ENCODE peak calls at places on chromosomes 4 and X, in five cellular contexts. Y, V, P, G and R are unnamed samples.
A peak's percentile ranks its signal among the peaks of the same experiment; 100 is the strongest.

GRCh38 chr4:56160631-56161030 is 211.9 kb downstream of the CEP135 start:
- DNase-seq in V (no peak), G (no peak), Y (no peak), P (no peak), R (no peak)

GRCh38 chr4:86664959-86665358 is 70.8 kb downstream of the PTPN13 start:
- DNase-seq in Y (no peak), G (no peak), V (no peak), P (peak; percentile 46), R (no peak)

GRCh38 chrX:14496674-14497073 is 32.7 kb upstream of the GLRA2 start:
- DNase-seq in Y (no peak), G (no peak), V (no peak), P (no peak), R (no peak)

GRCh38 chr4:123591875-123592274 is 195.3 kb downstream of the SPRY1 start:
- DNase-seq in V (no peak), P (no peak), G (no peak), Y (no peak), R (no peak)

GRCh38 chr4:8199594-8200301 is 658 bp downstream of the SH3TC1 start:
- DNase-seq in V (peak; percentile 24), G (no peak), Y (no peak), P (no peak), R (peak; percentile 40)

GRCh38 chr4:6834867-6835266 is 52.3 kb downstream of the KIAA0232 start:
- DNase-seq in G (no peak), Y (no peak), V (peak; percentile 36), P (peak; percentile 28), R (peak; percentile 62)

GRCh38 chr4:87118826-87119225 is 101.6 kb downstream of the KLHL8 start:
- DNase-seq in V (no peak), P (peak; percentile 50), Y (peak; percentile 10), G (no peak), R (no peak)

GRCh38 chr4:119299221-119300071 is 22.5 kb downstream of the FABP2 start:
- DNase-seq in Y (no peak), P (peak; percentile 52), V (no peak), G (no peak), R (peak; percentile 7)

GRCh38 chrX:149499766-149500165 is 5.3 kb downstream of the IDS start:
- DNase-seq in P (no peak), Y (no peak), V (no peak), G (no peak), R (no peak)

GRCh38 chr4:115234405-115235093 is 121.1 kb upstream of the NDST4 start:
- DNase-seq in V (no peak), Y (no peak), P (peak; percentile 6), G (peak; percentile 51), R (peak; percentile 66)